ENCODE peak calls at places on chromosomes 12 and 14, in eight cellular contexts. O is HepG2, S is PC-9, U is HCT116, Z is mammary epithelial cell, X is fibroblast of lung, J is hepatocyte, E is endothelial cell of umbilical vein. T is an unnamed sample.

GRCh38 chr12:68086019-68086603 is 73.4 kb downstream of the IFNG start:
- DNase-seq in O (no peak), S (no peak), X (no peak), Z (no peak), J (no peak), E (no peak), U (no peak), T (no peak)

GRCh38 chr14:104297313-104297704 is 158.9 kb downstream of the KIF26A start:
- DNase-seq in O (no peak), J (no peak), U (no peak), X (no peak), S (no peak), E (no peak), Z (no peak), T (no peak)

GRCh38 chr14:98189944-98190343 is 1082.1 kb downstream of the BCL11B start:
- DNase-seq in U (no peak), Z (no peak), E (no peak), O (no peak), X (no peak), J (no peak), S (no peak), T (no peak)

GRCh38 chr14:50085570-50086315 is 30.6 kb downstream of the VCPKMT start:
- DNase-seq in X (peak), O (no peak), J (no peak), U (no peak), Z (peak), E (no peak), S (no peak), T (peak)

GRCh38 chr12:108568653-108569154 is 6.3 kb downstream of the ISCU start:
- DNase-seq in S (no peak), X (no peak), Z (no peak), U (no peak), O (no peak), J (no peak), E (no peak), T (peak)

GRCh38 chr12:6852651-6853354 is 853 bp downstream of the USP5 start:
- DNase-seq in Z (peak), O (peak), J (peak), X (peak), S (peak), E (peak), U (no peak), T (peak)

GRCh38 chr12:111780166-111780565 is 13.4 kb downstream of the ALDH2 start:
- DNase-seq in X (no peak), U (no peak), E (no peak), O (no peak), J (no peak), S (no peak), Z (no peak), T (no peak)

GRCh38 chr14:105536691-105537579 is 10.6 kb downstream of the TMEM121 start:
- DNase-seq in O (no peak), S (no peak), J (no peak), U (no peak), Z (no peak), E (no peak), X (no peak), T (no peak)

GRCh38 chr12:101780599-101780998 is 41.3 kb upstream of the SYCP3 start:
- DNase-seq in J (no peak), E (no peak), X (no peak), O (no peak), U (no peak), S (no peak), Z (no peak), T (no peak)

GRCh38 chr12:116171549-116171948 is 105.9 kb downstream of the MED13L start:
- DNase-seq in S (no peak), O (no peak), E (peak), J (no peak), U (no peak), X (peak), Z (peak), T (no peak)

GRCh38 chr14:56124296-56124695 is 6.1 kb downstream of the PELI2 start:
- DNase-seq in E (no peak), O (no peak), Z (no peak), J (no peak), S (no peak), X (peak), U (no peak), T (no peak)

GRCh38 chr14:51445001-51445390 is 204.9 kb downstream of the TMX1 start:
- DNase-seq in J (no peak), Z (no peak), U (no peak), X (peak), S (no peak), E (no peak), O (no peak), T (no peak)

GRCh38 chr12:2284857-2285256 is 232.1 kb downstream of the CACNA1C start:
- DNase-seq in U (peak), O (peak), X (peak), S (no peak), J (peak), Z (peak), E (peak), T (no peak)

GRCh38 chr14:48890333-48890732 is 695.8 kb downstream of the RPS29 start:
- DNase-seq in S (no peak), Z (no peak), O (no peak), U (no peak), X (no peak), J (no peak), E (no peak), T (peak)

GRCh38 chr12:70367268-70368141 is 1.4 kb downstream of the KCNMB4 start:
- DNase-seq in X (peak), J (no peak), E (peak), U (no peak), O (no peak), Z (peak), S (no peak), T (no peak)
- TF ChIP-seq EZH2 in X (no peak), J (no peak), E (no peak), U (no peak), O (no peak), Z (no peak), S (no peak), T (no peak)

GRCh38 chr14:75428230-75429104 is 645 bp downstream of the JDP2 start:
- DNase-seq in Z (peak), O (no peak), S (no peak), X (peak), J (peak), U (no peak), E (no peak), T (no peak)
- TF ChIP-seq EZH2 in Z (no peak), O (no peak), S (no peak), X (no peak), J (no peak), U (no peak), E (no peak), T (no peak)

GRCh38 chr12:127455347-127456265 is 811.4 kb upstream of the TMEM132C start:
- DNase-seq in E (no peak), J (peak), Z (no peak), O (no peak), X (peak), S (no peak), U (no peak), T (no peak)
- TF ChIP-seq EZH2 in E (no peak), J (peak), Z (no peak), O (no peak), X (no peak), S (no peak), U (no peak), T (peak)

DNA sequence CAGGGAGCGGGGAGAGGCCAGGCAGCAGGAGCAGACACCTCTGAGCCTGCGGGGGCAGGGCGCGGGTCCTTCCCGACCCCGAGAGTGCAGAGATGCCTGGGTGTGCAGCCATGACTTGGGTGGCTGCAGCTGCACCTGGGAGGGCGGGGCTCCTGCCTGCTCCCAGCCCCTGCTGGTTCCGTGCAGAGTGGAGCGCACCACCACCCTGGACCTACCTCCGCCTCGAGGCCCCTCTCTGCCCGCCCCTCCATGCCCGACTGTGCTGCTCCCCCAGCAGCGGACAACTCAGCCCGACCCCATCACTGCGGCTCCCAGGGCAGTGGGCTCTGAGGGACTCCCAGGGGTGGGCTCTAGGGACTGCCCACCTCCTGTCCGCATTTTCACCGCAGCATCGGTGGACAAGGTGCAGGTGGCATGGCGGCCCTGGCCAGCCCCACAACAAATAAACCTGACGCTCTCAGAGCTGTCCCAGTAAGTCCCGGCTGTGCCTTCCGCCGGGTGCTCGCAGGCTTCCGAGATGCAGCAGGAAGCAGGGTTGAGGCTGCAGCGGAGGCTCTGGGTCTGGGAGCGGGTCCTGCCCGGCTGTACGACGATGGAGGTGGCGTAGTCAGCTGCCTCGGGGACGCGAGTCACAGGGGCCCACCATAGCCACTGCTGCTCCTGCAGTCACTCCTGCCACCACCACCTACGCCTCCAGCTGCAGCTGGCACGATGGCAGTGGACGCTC is 392.0 kb upstream of the CCDC196 start:
- DNase-seq in S (no peak), U (no peak), J (no peak), E (no peak), X (no peak), O (no peak), Z (no peak), T (no peak)
- TF ChIP-seq EZH2 in S (no peak), U (no peak), J (no peak), E (no peak), X (no peak), O (no peak), Z (no peak), T (no peak)

GRCh38 chr14:60514378-60515243 is 5.7 kb downstream of the SIX6 start:
- DNase-seq in E (no peak), Z (no peak), S (no peak), X (peak), J (peak), O (peak), U (no peak), T (peak)
- TF ChIP-seq EZH2 in E (peak), Z (peak), S (no peak), X (peak), J (peak), O (peak), U (no peak), T (peak)

GRCh38 chr12:80938397-80938796 is 663 bp upstream of the LIN7A start:
- DNase-seq in X (no peak), S (no peak), O (peak), Z (no peak), U (no peak), J (no peak), E (no peak), T (no peak)

GRCh38 chr12:80937391-80938238 is at the start of gene LIN7A:
- DNase-seq in X (peak), E (peak), S (no peak), Z (peak), O (peak), J (peak), U (no peak), T (peak)

GRCh38 chr12:80935076-80935475 is 2.7 kb downstream of the LIN7A start:
- DNase-seq in U (no peak), X (no peak), S (no peak), J (no peak), Z (no peak), E (no peak), O (no peak), T (no peak)

GRCh38 chr12:80936353-80936641 is 1.4 kb downstream of the LIN7A start:
- DNase-seq in E (no peak), Z (no peak), S (no peak), O (no peak), X (no peak), J (peak), U (no peak), T (peak)

DNA sequence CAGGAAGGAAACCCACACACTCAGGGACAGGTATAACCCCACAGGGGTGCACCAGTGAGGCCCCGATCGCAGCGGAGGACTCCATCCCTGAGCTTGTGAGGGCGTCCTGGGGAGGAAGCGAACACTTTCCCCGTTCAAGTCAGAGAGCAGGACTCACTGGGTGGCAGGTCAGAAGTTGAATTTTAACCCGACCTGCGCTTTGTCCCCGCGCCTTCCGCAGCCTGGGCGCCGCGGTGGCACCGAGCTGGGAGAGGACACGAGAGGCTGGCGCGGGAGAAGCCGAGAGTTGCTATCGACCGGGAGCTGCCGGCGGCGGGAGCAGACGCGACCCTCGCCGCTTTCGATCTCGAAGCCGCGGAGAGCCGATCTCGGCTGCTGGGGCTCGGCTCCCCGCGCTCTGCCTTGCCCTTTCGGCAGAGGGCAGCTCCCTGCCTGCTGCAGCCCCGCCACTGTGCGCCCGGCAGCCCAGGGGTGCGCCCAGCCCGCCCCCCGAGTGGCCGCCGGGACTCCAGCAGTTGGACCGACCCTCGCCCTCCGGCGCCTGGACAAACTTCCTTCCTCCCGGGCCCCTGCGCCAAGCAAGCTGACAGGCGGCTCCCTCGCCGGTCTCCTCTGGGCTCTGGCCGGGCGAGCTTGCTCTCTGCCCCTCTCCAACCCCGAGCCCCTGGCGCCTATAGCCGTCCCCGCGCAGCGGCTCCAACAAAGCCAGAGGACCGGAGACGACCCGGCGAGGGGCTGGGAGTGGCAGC is 918 bp downstream of the LIN7A start:
- DNase-seq in X (peak), E (peak), Z (peak), U (peak), O (peak), J (peak), S (no peak), T (peak)
- TF ChIP-seq EZH2 in X (no peak), E (no peak), Z (peak), U (no peak), O (no peak), J (no peak), S (no peak), T (no peak)

GRCh38 chr12:114448618-114448933 is 42.6 kb upstream of the TBX5 start:
- DNase-seq in E (no peak), Z (no peak), U (no peak), X (no peak), O (no peak), S (no peak), J (no peak), T (no peak)
- TF ChIP-seq EZH2 in E (no peak), Z (peak), U (no peak), X (no peak), O (no peak), S (no peak), J (peak), T (no peak)

GRCh38 chr12:65728348-65728912 is 95.9 kb upstream of the HMGA2 start:
- DNase-seq in Z (no peak), X (no peak), U (no peak), J (no peak), O (no peak), E (peak), S (no peak), T (no peak)
- TF ChIP-seq EZH2 in Z (no peak), X (no peak), U (no peak), J (no peak), O (no peak), E (no peak), S (no peak), T (no peak)

T was measured in A673.